ENCODE peak calls at places on chromosome 10, in six cellular contexts. O is NAMALWA; J is EH; Z is stimulated activated CD4-positive, alpha-beta T cell treated with anti-CD3 and anti-CD28 coated beads, Interleukin-4, amount 100 ng/mL, for 48 hours; F is substantia nigra; P is A172. N is an unnamed sample.
A peak's percentile ranks its signal among the peaks of the same experiment; 100 is the strongest.

GRCh38 chr10:125004571-125005311 is 62.8 kb downstream of the ZRANB1 start:
- DNase-seq in F (no peak), J (no peak), P (no peak), O (no peak), Z (no peak), N (no peak)

GRCh38 chr10:45373783-45374450 is at the start of gene ALOX5:
- DNase-seq in F (no peak), Z (no peak), O (peak; percentile 84), J (no peak), P (peak; percentile 20), N (peak; percentile 16)

GRCh38 chr10:60916025-60916424 is 28.0 kb downstream of the RHOBTB1 start:
- DNase-seq in F (no peak), Z (no peak), P (peak; percentile 34), O (peak; percentile 9), J (no peak), N (no peak)

GRCh38 chr10:114359041-114359952 is 45.0 kb downstream of the AFAP1L2 start:
- DNase-seq in F (no peak), J (no peak), Z (no peak), O (no peak), P (peak; percentile 32), N (no peak)

GRCh38 chr10:132532784-132533560 is 4.6 kb upstream of the INPP5A start:
- DNase-seq in O (no peak), Z (no peak), P (peak; percentile 95), F (no peak), J (peak; percentile 97), N (no peak)

GRCh38 chr10:63703113-63703670 is 182.0 kb downstream of the REEP3 start:
- DNase-seq in F (no peak), O (peak; percentile 39), P (no peak), Z (no peak), J (peak; percentile 47), N (no peak)

GRCh38 chr10:94122247-94122646 is 128.5 kb downstream of the PLCE1 start:
- DNase-seq in Z (no peak), O (no peak), P (no peak), J (peak; percentile 60), F (no peak), N (no peak)

GRCh38 chr10:105354010-105354409 is 712.9 kb downstream of the SORCS3 start:
- DNase-seq in J (no peak), O (no peak), P (no peak), Z (no peak), F (no peak), N (no peak)

GRCh38 chr10:124972637-124973036 is 30.7 kb downstream of the ZRANB1 start:
- DNase-seq in P (no peak), J (no peak), O (no peak), Z (no peak), F (no peak), N (no peak)

GRCh38 chr10:86936661-86937501 is 20.5 kb downstream of the MMRN2 start:
- DNase-seq in O (no peak), Z (no peak), P (peak; percentile 25), J (peak; percentile 73), F (no peak), N (no peak)

N was measured in CD4-positive, alpha-beta memory T cell.